ENCODE peak calls at places on chromosomes 5 and 9, in four cellular contexts. One of them, this sample, is unnamed.
A peak's percentile ranks its signal among the peaks of the same experiment; 100 is the strongest.

GRCh38 chr9:92438900-92439526 is 14.7 kb upstream of the OMD start:
- DNase-seq in AG08396: no peak
- DNase-seq in nucleus accumbens: no peak
- DNase-seq in activated CD8-positive, alpha-beta memory T cell treated with anti-CD3 and anti-CD28 coated beads, Interleukin-2, amount 10 ng/mL, durations not matched to agents 7 days and 5 days: no peak
- DNase-seq in this sample: no peak

GRCh38 chr5:139453683-139454567 is 8.6 kb downstream of the ECSCR start:
- DNase-seq in nucleus accumbens: no peak
- DNase-seq in activated CD8-positive, alpha-beta memory T cell treated with anti-CD3 and anti-CD28 coated beads, Interleukin-2, amount 10 ng/mL, durations not matched to agents 7 days and 5 days: peak; percentile 69
- DNase-seq in AG08396: no peak
- DNase-seq in this sample: peak; percentile 55

GRCh38 chr9:130499804-130500263 is 55.1 kb downstream of the ASS1 start:
- DNase-seq in nucleus accumbens: no peak
- DNase-seq in AG08396: no peak
- DNase-seq in activated CD8-positive, alpha-beta memory T cell treated with anti-CD3 and anti-CD28 coated beads, Interleukin-2, amount 10 ng/mL, durations not matched to agents 7 days and 5 days: no peak
- DNase-seq in this sample: no peak

GRCh38 chr5:6729400-6730310 is 16.4 kb downstream of the TENT4A start:
- DNase-seq in nucleus accumbens: no peak
- DNase-seq in AG08396: no peak
- DNase-seq in activated CD8-positive, alpha-beta memory T cell treated with anti-CD3 and anti-CD28 coated beads, Interleukin-2, amount 10 ng/mL, durations not matched to agents 7 days and 5 days: peak; percentile 70
- DNase-seq in this sample: peak; percentile 66

GRCh38 chr5:36590513-36591286 is 15.7 kb upstream of the SLC1A3 start:
- DNase-seq in AG08396: no peak
- DNase-seq in nucleus accumbens: no peak
- DNase-seq in activated CD8-positive, alpha-beta memory T cell treated with anti-CD3 and anti-CD28 coated beads, Interleukin-2, amount 10 ng/mL, durations not matched to agents 7 days and 5 days: no peak
- DNase-seq in this sample: no peak

GRCh38 chr9:123423036-123423640 is 67.1 kb downstream of the CRB2 start:
- DNase-seq in activated CD8-positive, alpha-beta memory T cell treated with anti-CD3 and anti-CD28 coated beads, Interleukin-2, amount 10 ng/mL, durations not matched to agents 7 days and 5 days: no peak
- DNase-seq in nucleus accumbens: no peak
- DNase-seq in AG08396: no peak
- DNase-seq in this sample: no peak

GRCh38 chr9:76905984-76906861 is at the start of gene PRUNE2:
- DNase-seq in activated CD8-positive, alpha-beta memory T cell treated with anti-CD3 and anti-CD28 coated beads, Interleukin-2, amount 10 ng/mL, durations not matched to agents 7 days and 5 days: no peak
- DNase-seq in AG08396: peak; percentile 86
- DNase-seq in nucleus accumbens: peak; percentile 44
- DNase-seq in this sample: peak; percentile 22

GRCh38 chr9:16039103-16039987 is 486.5 kb downstream of the CCDC171 start:
- DNase-seq in nucleus accumbens: no peak
- DNase-seq in AG08396: no peak
- DNase-seq in activated CD8-positive, alpha-beta memory T cell treated with anti-CD3 and anti-CD28 coated beads, Interleukin-2, amount 10 ng/mL, durations not matched to agents 7 days and 5 days: no peak
- DNase-seq in this sample: no peak

GRCh38 chr5:9720361-9720760 is 90.2 kb upstream of the TAS2R1 start:
- DNase-seq in activated CD8-positive, alpha-beta memory T cell treated with anti-CD3 and anti-CD28 coated beads, Interleukin-2, amount 10 ng/mL, durations not matched to agents 7 days and 5 days: no peak
- DNase-seq in nucleus accumbens: no peak
- DNase-seq in AG08396: no peak
- DNase-seq in this sample: no peak

GRCh38 chr9:95138474-95138873 is 179.0 kb downstream of the FANCC start:
- DNase-seq in activated CD8-positive, alpha-beta memory T cell treated with anti-CD3 and anti-CD28 coated beads, Interleukin-2, amount 10 ng/mL, durations not matched to agents 7 days and 5 days: no peak
- DNase-seq in AG08396: no peak
- DNase-seq in nucleus accumbens: no peak
- DNase-seq in this sample: no peak

GRCh38 chr5:34857161-34857560 is 18.2 kb downstream of the TTC23L start:
- DNase-seq in AG08396: no peak
- DNase-seq in activated CD8-positive, alpha-beta memory T cell treated with anti-CD3 and anti-CD28 coated beads, Interleukin-2, amount 10 ng/mL, durations not matched to agents 7 days and 5 days: no peak
- DNase-seq in nucleus accumbens: no peak
- DNase-seq in this sample: no peak

GRCh38 chr9:114230068-114230467 is 74.7 kb downstream of the COL27A1 start:
- DNase-seq in AG08396: no peak
- DNase-seq in nucleus accumbens: no peak
- DNase-seq in activated CD8-positive, alpha-beta memory T cell treated with anti-CD3 and anti-CD28 coated beads, Interleukin-2, amount 10 ng/mL, durations not matched to agents 7 days and 5 days: no peak
- DNase-seq in this sample: no peak

GRCh38 chr9:114834386-114834785 is 28.5 kb upstream of the TNFSF15 start:
- DNase-seq in activated CD8-positive, alpha-beta memory T cell treated with anti-CD3 and anti-CD28 coated beads, Interleukin-2, amount 10 ng/mL, durations not matched to agents 7 days and 5 days: no peak
- DNase-seq in AG08396: no peak
- DNase-seq in nucleus accumbens: no peak
- DNase-seq in this sample: no peak

GRCh38 chr9:35488566-35489312 is 1.2 kb upstream of the RUSC2 start:
- DNase-seq in AG08396: no peak
- DNase-seq in activated CD8-positive, alpha-beta memory T cell treated with anti-CD3 and anti-CD28 coated beads, Interleukin-2, amount 10 ng/mL, durations not matched to agents 7 days and 5 days: no peak
- DNase-seq in nucleus accumbens: no peak
- DNase-seq in this sample: no peak

GRCh38 chr5:67636091-67636490 is 439.5 kb upstream of the CD180 start:
- DNase-seq in AG08396: peak; percentile 7
- DNase-seq in nucleus accumbens: peak; percentile 24
- DNase-seq in activated CD8-positive, alpha-beta memory T cell treated with anti-CD3 and anti-CD28 coated beads, Interleukin-2, amount 10 ng/mL, durations not matched to agents 7 days and 5 days: no peak
- DNase-seq in this sample: no peak